ENCODE peak calls at places on chromosomes 7 and 10, in seven cellular contexts. One of them, this sample, is unnamed.
A peak's percentile ranks its signal among the peaks of the same experiment; 100 is the strongest.

GRCh38 chr10:71520042-71520441 is 123.3 kb downstream of the CDH23 start:
- DNase-seq in breast epithelium: no peak
- DNase-seq in spleen: no peak
- DNase-seq in H1: no peak
- DNase-seq in stomach: no peak
- DNase-seq in GM12878: no peak
- DNase-seq in endothelial cell of umbilical vein: peak; percentile 23
- DNase-seq in this sample: no peak

GRCh38 chr10:69749180-69750010 is 52.3 kb upstream of the COL13A1 start:
- DNase-seq in spleen: no peak
- DNase-seq in breast epithelium: no peak
- DNase-seq in stomach: no peak
- DNase-seq in H1: no peak
- DNase-seq in GM12878: no peak
- DNase-seq in endothelial cell of umbilical vein: no peak
- DNase-seq in this sample: no peak

GRCh38 chr10:73591935-73592699 is 975 bp upstream of the USP54 start:
- DNase-seq in spleen: no peak
- DNase-seq in breast epithelium: peak; percentile 74
- DNase-seq in stomach: peak; percentile 62
- DNase-seq in H1: no peak
- DNase-seq in endothelial cell of umbilical vein: no peak
- DNase-seq in GM12878: peak; percentile 31
- DNase-seq in this sample: no peak

GRCh38 chr7:83976302-83976701 is 218.3 kb downstream of the SEMA3A start:
- DNase-seq in endothelial cell of umbilical vein: peak; percentile 55
- DNase-seq in stomach: no peak
- DNase-seq in spleen: no peak
- DNase-seq in breast epithelium: no peak
- DNase-seq in GM12878: no peak
- DNase-seq in H1: no peak
- DNase-seq in this sample: no peak

GRCh38 chr7:126447984-126448383 is 804.8 kb downstream of the GRM8 start:
- DNase-seq in stomach: no peak
- DNase-seq in GM12878: no peak
- DNase-seq in H1: no peak
- DNase-seq in endothelial cell of umbilical vein: no peak
- DNase-seq in breast epithelium: no peak
- DNase-seq in spleen: no peak
- DNase-seq in this sample: no peak

GRCh38 chr7:36214608-36215016 is 61.6 kb downstream of the EEPD1 start:
- DNase-seq in stomach: no peak
- DNase-seq in breast epithelium: no peak
- DNase-seq in spleen: no peak
- DNase-seq in GM12878: no peak
- DNase-seq in H1: no peak
- DNase-seq in endothelial cell of umbilical vein: no peak
- DNase-seq in this sample: no peak

GRCh38 chr10:103852189-103852711 is 3.1 kb downstream of the SH3PXD2A start:
- DNase-seq in stomach: no peak
- DNase-seq in GM12878: no peak
- DNase-seq in breast epithelium: no peak
- DNase-seq in endothelial cell of umbilical vein: no peak
- DNase-seq in H1: no peak
- DNase-seq in spleen: no peak
- DNase-seq in this sample: no peak

GRCh38 chr7:106063039-106063438 is 49.1 kb downstream of the SYPL1 start:
- DNase-seq in stomach: no peak
- DNase-seq in H1: no peak
- DNase-seq in spleen: no peak
- DNase-seq in GM12878: no peak
- DNase-seq in breast epithelium: no peak
- DNase-seq in endothelial cell of umbilical vein: no peak
- DNase-seq in this sample: no peak

GRCh38 chr7:99324966-99325596 is 617 bp upstream of the ARPC1A start:
- DNase-seq in stomach: no peak
- DNase-seq in GM12878: no peak
- DNase-seq in endothelial cell of umbilical vein: no peak
- DNase-seq in breast epithelium: no peak
- DNase-seq in spleen: peak; percentile 79
- DNase-seq in H1: no peak
- DNase-seq in this sample: no peak

GRCh38 chr10:1572519-1573333 is 164.6 kb downstream of the ADARB2 start:
- DNase-seq in endothelial cell of umbilical vein: no peak
- DNase-seq in breast epithelium: no peak
- DNase-seq in stomach: no peak
- DNase-seq in spleen: no peak
- DNase-seq in GM12878: no peak
- DNase-seq in H1: no peak
- DNase-seq in this sample: no peak

GRCh38 chr10:1573981-1574380 is 163.3 kb downstream of the ADARB2 start:
- DNase-seq in spleen: no peak
- DNase-seq in H1: no peak
- DNase-seq in breast epithelium: no peak
- DNase-seq in stomach: peak; percentile 14
- DNase-seq in endothelial cell of umbilical vein: no peak
- DNase-seq in GM12878: no peak
- DNase-seq in this sample: no peak

GRCh38 chr10:1571587-1572237 is 165.6 kb downstream of the ADARB2 start:
- DNase-seq in endothelial cell of umbilical vein: no peak
- DNase-seq in breast epithelium: no peak
- DNase-seq in spleen: no peak
- DNase-seq in stomach: no peak
- DNase-seq in H1: no peak
- DNase-seq in GM12878: no peak
- DNase-seq in this sample: no peak

GRCh38 chr10:1574719-1575118 is 162.6 kb downstream of the ADARB2 start:
- DNase-seq in breast epithelium: no peak
- DNase-seq in GM12878: no peak
- DNase-seq in spleen: no peak
- DNase-seq in stomach: no peak
- DNase-seq in H1: no peak
- DNase-seq in endothelial cell of umbilical vein: no peak
- DNase-seq in this sample: no peak

GRCh38 chr10:1573334-1573969 is 163.9 kb downstream of the ADARB2 start:
- DNase-seq in spleen: peak; percentile 68
- DNase-seq in stomach: no peak
- DNase-seq in endothelial cell of umbilical vein: no peak
- DNase-seq in breast epithelium: no peak
- DNase-seq in H1: no peak
- DNase-seq in GM12878: no peak
- DNase-seq in this sample: no peak
- H3K4me1 ChIP-seq in spleen: peaks cover 23% of the 10 kb centered on the region
- H3K4me1 ChIP-seq in stomach: peaks cover 7% of the 10 kb centered on the region
- H3K4me1 ChIP-seq in endothelial cell of umbilical vein: no peaks in the 10 kb centered on the region
- H3K4me1 ChIP-seq in breast epithelium: no peaks in the 10 kb centered on the region
- H3K4me1 ChIP-seq in H1: no peaks in the 10 kb centered on the region
- H3K4me1 ChIP-seq in GM12878: no peaks in the 10 kb centered on the region
- H3K4me1 ChIP-seq in this sample: no peaks in the 10 kb centered on the region

GRCh38 chr10:79148452-79149344 is 79.9 kb downstream of the ZMIZ1 start:
- DNase-seq in H1: no peak
- DNase-seq in GM12878: no peak
- DNase-seq in breast epithelium: no peak
- DNase-seq in spleen: peak; percentile 86
- DNase-seq in stomach: peak; percentile 74
- DNase-seq in endothelial cell of umbilical vein: peak; percentile 80
- DNase-seq in this sample: no peak
- TF ChIP-seq POLR2AphosphoS5 in H1: no peak
- TF ChIP-seq POLR2AphosphoS5 in GM12878: no peak
- TF ChIP-seq POLR2AphosphoS5 in breast epithelium: no peak
- TF ChIP-seq POLR2AphosphoS5 in spleen: peak; percentile 83
- TF ChIP-seq POLR2AphosphoS5 in stomach: peak; percentile 50
- TF ChIP-seq POLR2AphosphoS5 in endothelial cell of umbilical vein: peak; percentile 57
- TF ChIP-seq POLR2AphosphoS5 in this sample: peak; percentile 44

GRCh38 chr10:125249948-125250347 is 89.6 kb upstream of the CTBP2 start:
- DNase-seq in breast epithelium: no peak
- DNase-seq in endothelial cell of umbilical vein: no peak
- DNase-seq in spleen: no peak
- DNase-seq in stomach: no peak
- DNase-seq in GM12878: no peak
- DNase-seq in H1: no peak
- DNase-seq in this sample: no peak
- H3K4me1 ChIP-seq in breast epithelium: no peaks in the 10 kb centered on the region
- H3K4me1 ChIP-seq in endothelial cell of umbilical vein: no peaks in the 10 kb centered on the region
- H3K4me1 ChIP-seq in spleen: no peaks in the 10 kb centered on the region
- H3K4me1 ChIP-seq in stomach: no peaks in the 10 kb centered on the region
- H3K4me1 ChIP-seq in GM12878: no peaks in the 10 kb centered on the region
- H3K4me1 ChIP-seq in H1: no peaks in the 10 kb centered on the region
- H3K4me1 ChIP-seq in this sample: no peaks in the 10 kb centered on the region

DNA sequence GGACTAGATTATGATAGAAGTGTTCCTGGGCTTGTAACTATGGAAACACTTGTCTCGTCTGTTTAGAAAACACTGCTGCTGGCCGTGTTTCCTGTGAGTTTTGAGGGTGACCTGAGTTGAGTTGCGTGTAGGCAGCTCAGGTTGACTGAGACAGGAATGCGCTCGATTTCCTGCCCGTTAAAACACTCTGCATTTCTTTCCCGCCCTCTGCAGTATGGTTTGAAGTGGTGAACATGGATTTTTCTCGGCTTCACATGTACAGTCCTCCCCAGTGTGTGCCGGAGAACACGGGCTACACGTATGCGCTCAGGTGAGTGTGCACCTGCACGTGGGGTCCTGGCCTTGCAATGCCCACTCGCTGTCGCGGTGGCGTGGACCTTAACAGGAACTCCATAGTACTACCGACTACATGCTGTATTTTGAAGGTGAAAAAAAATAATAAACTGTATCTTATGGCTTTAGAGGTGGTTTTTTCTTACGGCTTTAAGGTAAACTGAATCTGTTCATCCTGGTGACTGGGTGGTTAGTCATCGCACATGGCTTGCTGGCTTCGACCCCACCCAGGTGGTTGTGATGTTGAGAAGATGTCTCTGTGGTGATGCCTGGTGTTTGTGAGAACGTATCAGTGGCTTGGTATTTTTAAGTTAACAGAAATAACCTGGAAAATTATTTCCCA is at the start of gene SUN1:
- DNase-seq in spleen: peak; percentile 68
- DNase-seq in endothelial cell of umbilical vein: peak; percentile 88
- DNase-seq in H1: no peak
- DNase-seq in stomach: no peak
- DNase-seq in breast epithelium: peak; percentile 46
- DNase-seq in GM12878: peak; percentile 26
- DNase-seq in this sample: peak; percentile 85
- TF ChIP-seq POLR2AphosphoS5 in spleen: peak; percentile 22
- TF ChIP-seq POLR2AphosphoS5 in endothelial cell of umbilical vein: no peak
- TF ChIP-seq POLR2AphosphoS5 in H1: no peak
- TF ChIP-seq POLR2AphosphoS5 in stomach: peak; percentile 18
- TF ChIP-seq POLR2AphosphoS5 in breast epithelium: no peak
- TF ChIP-seq POLR2AphosphoS5 in GM12878: no peak
- TF ChIP-seq POLR2AphosphoS5 in this sample: peak; percentile 55

DNA sequence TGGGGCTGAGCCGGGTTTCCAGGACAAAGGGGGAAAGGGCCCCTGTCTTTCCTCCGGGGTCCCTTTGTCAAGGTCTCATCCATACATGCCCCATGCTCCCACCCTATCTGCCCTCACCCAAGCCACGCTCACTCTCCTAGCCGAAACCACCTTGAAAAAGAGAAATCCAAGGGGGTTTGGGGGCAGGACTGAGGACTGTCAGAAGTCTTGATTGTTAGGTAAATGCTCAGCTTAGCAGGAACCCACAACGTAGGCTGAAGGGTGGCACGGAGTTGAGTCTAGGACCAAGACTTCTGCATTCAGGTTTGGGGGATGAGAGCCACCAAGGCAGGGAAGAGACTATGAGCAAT is 719 bp upstream of the PGAM2 start:
- DNase-seq in stomach: no peak
- DNase-seq in breast epithelium: no peak
- DNase-seq in endothelial cell of umbilical vein: no peak
- DNase-seq in GM12878: no peak
- DNase-seq in spleen: no peak
- DNase-seq in H1: no peak
- DNase-seq in this sample: no peak
- H3K4me1 ChIP-seq in stomach: peaks cover 28% of the 10 kb centered on the region
- H3K4me1 ChIP-seq in breast epithelium: no peaks in the 10 kb centered on the region
- H3K4me1 ChIP-seq in endothelial cell of umbilical vein: no peaks in the 10 kb centered on the region
- H3K4me1 ChIP-seq in GM12878: no peaks in the 10 kb centered on the region
- H3K4me1 ChIP-seq in spleen: peaks cover 80% of the 10 kb centered on the region
- H3K4me1 ChIP-seq in H1: peaks cover 30% of the 10 kb centered on the region
- H3K4me1 ChIP-seq in this sample: peaks cover 23% of the 10 kb centered on the region

GRCh38 chr7:42237162-42237821 is at the start of gene GLI3:
- DNase-seq in GM12878: no peak
- DNase-seq in H1: peak; percentile 91
- DNase-seq in breast epithelium: peak; percentile 87
- DNase-seq in spleen: peak; percentile 78
- DNase-seq in stomach: peak; percentile 58
- DNase-seq in endothelial cell of umbilical vein: peak; percentile 90
- DNase-seq in this sample: no peak
- TF ChIP-seq POLR2AphosphoS5 in GM12878: no peak
- TF ChIP-seq POLR2AphosphoS5 in H1: no peak
- TF ChIP-seq POLR2AphosphoS5 in breast epithelium: peak; percentile 64
- TF ChIP-seq POLR2AphosphoS5 in spleen: peak; percentile 63
- TF ChIP-seq POLR2AphosphoS5 in stomach: peak; percentile 62
- TF ChIP-seq POLR2AphosphoS5 in endothelial cell of umbilical vein: peak; percentile 71
- TF ChIP-seq POLR2AphosphoS5 in this sample: peak; percentile 86